ENCODE peak calls at places on chromosomes 2 and 18, in seven cellular contexts. P is activated T-helper 1 cell treated with Interleukin-2 at 50 U/mL for 16 hours; B is choroid plexus epithelial cell; X is stimulated activated CD4-positive, alpha-beta T cell treated with anti-CD3 and anti-CD28 coated beads, TNF-alpha, amount 100 ng/mL, for 1 hour; V is NCI-H146; L is activated naive CD8-positive, alpha-beta T cell treated with anti-CD3 and anti-CD28 coated beads, Interleukin-2, amount 50 U/mL, for 16 hours; T is T follicular helper cell. Y is an unnamed sample.

GRCh38 chr2:221096651-221097567 is 475.2 kb downstream of the EPHA4 start:
- DNase-seq in P (no peak), V (no peak), X (no peak), T (no peak), B (no peak), L (no peak), Y (no peak)

GRCh38 chr2:146481629-146482028 is 1363.2 kb upstream of the ACVR2A start:
- DNase-seq in B (peak; percentile 74), T (no peak), P (no peak), X (no peak), V (no peak), L (no peak), Y (no peak)

GRCh38 chr2:62704654-62705006 is 883 bp upstream of the EHBP1 start:
- DNase-seq in L (no peak), X (no peak), P (no peak), V (no peak), T (no peak), B (no peak), Y (no peak)

GRCh38 chr18:25896178-25896780 is 194.1 kb downstream of the SS18 start:
- DNase-seq in T (no peak), V (peak; percentile 14), X (no peak), L (no peak), B (peak; percentile 71), P (no peak), Y (no peak)

GRCh38 chr2:29311458-29311857 is 196.2 kb downstream of the CLIP4 start:
- DNase-seq in T (no peak), V (no peak), X (no peak), L (no peak), P (no peak), B (no peak), Y (no peak)

GRCh38 chr2:215484570-215484969 is 48.7 kb upstream of the FN1 start:
- DNase-seq in P (no peak), B (no peak), X (no peak), V (no peak), L (no peak), T (no peak), Y (no peak)

GRCh38 chr2:48442610-48443360 is 87.2 kb upstream of the STON1 start:
- DNase-seq in B (no peak), X (no peak), P (no peak), V (no peak), T (no peak), L (no peak), Y (no peak)

GRCh38 chr2:10982931-10983701 is 71.4 kb downstream of the KCNF1 start:
- DNase-seq in X (no peak), V (no peak), L (no peak), B (no peak), P (no peak), T (no peak), Y (peak; percentile 79)

GRCh38 chr2:217102941-217103340 is 243.1 kb upstream of the TNP1 start:
- DNase-seq in P (no peak), L (no peak), V (no peak), X (no peak), B (no peak), T (no peak), Y (no peak)

GRCh38 chr2:235780410-235780809 is 286.6 kb downstream of the AGAP1 start:
- DNase-seq in B (no peak), L (no peak), T (no peak), P (no peak), V (no peak), X (no peak), Y (no peak)

GRCh38 chr18:478679-479078 is 21.8 kb downstream of the COLEC12 start:
- DNase-seq in P (no peak), B (peak; percentile 85), X (no peak), V (no peak), T (no peak), L (no peak), Y (no peak)

GRCh38 chr18:76441668-76442412 is 53.2 kb downstream of the ZNF516 start:
- DNase-seq in B (no peak), T (no peak), L (no peak), P (no peak), V (no peak), X (no peak), Y (no peak)

GRCh38 chr2:29455202-29455885 is 340.1 kb downstream of the CLIP4 start:
- DNase-seq in B (peak; percentile 73), T (no peak), V (no peak), X (no peak), L (no peak), P (no peak), Y (no peak)

GRCh38 chr2:143955416-143956075 is 564.4 kb downstream of the ZEB2 start:
- DNase-seq in X (no peak), T (no peak), B (peak; percentile 89), P (no peak), L (no peak), V (no peak), Y (no peak)

GRCh38 chr2:111659361-111660281 is 224.4 kb downstream of the ANAPC1 start:
- DNase-seq in B (peak; percentile 93), P (no peak), X (no peak), V (no peak), T (no peak), L (no peak), Y (peak; percentile 57)

GRCh38 chr2:200223385-200223784 is 83.1 kb upstream of the SPATS2L start:
- DNase-seq in T (no peak), L (no peak), X (no peak), P (no peak), B (no peak), V (no peak), Y (no peak)

GRCh38 chr2:132667716-132668115 is 2.3 kb downstream of the LYPD1 start:
- DNase-seq in B (no peak), L (no peak), P (no peak), V (no peak), T (no peak), X (no peak), Y (no peak)

GRCh38 chr2:176092270-176093144 is at the start of gene HOXD13:
- DNase-seq in B (no peak), V (peak; percentile 96), X (no peak), L (no peak), T (no peak), P (no peak), Y (no peak)

GRCh38 chr2:50754514-50754913 is 277.4 kb downstream of the NRXN1 start:
- DNase-seq in B (no peak), X (no peak), P (no peak), V (no peak), T (no peak), L (no peak), Y (no peak)

GRCh38 chr2:119005565-119005964 is 63.6 kb downstream of the MARCO start:
- DNase-seq in V (no peak), B (no peak), P (no peak), T (no peak), X (no peak), L (no peak), Y (no peak)

GRCh38 chr18:9796933-9797549 is 88.7 kb upstream of the TXNDC2 start:
- DNase-seq in L (no peak), V (no peak), P (no peak), B (no peak), X (no peak), T (no peak), Y (no peak)

GRCh38 chr2:238425505-238425978 is 1.2 kb upstream of the ASB1 start:
- DNase-seq in L (no peak), B (no peak), P (no peak), X (no peak), T (no peak), V (no peak), Y (no peak)

GRCh38 chr2:29443086-29443485 is 327.9 kb downstream of the CLIP4 start:
- DNase-seq in V (no peak), T (no peak), B (no peak), L (no peak), P (no peak), X (no peak), Y (no peak)

GRCh38 chr2:233079473-233079877 is 19.3 kb downstream of the INPP5D start:
- DNase-seq in L (no peak), X (no peak), B (no peak), P (no peak), V (no peak), T (no peak), Y (no peak)

GRCh38 chr2:5932556-5933469 is 240.6 kb downstream of the SOX11 start:
- DNase-seq in V (peak; percentile 16), T (no peak), B (no peak), P (no peak), L (no peak), X (no peak), Y (peak; percentile 84)